ENCODE peak calls at places on chromosomes 1 and 21, in four cellular contexts. A is IMR-90, Y is heart left ventricle, F is sigmoid colon. Q is an unnamed sample.

GRCh38 chr1:241610056-241610815 is 29.9 kb downstream of the CHML start:
- DNase-seq in A (peak; percentile 60), Y (no peak), F (no peak), Q (no peak)

GRCh38 chr1:110726755-110727154 is 52.0 kb upstream of the KCNA3 start:
- DNase-seq in A (no peak), Y (no peak), F (no peak), Q (no peak)

GRCh38 chr1:44276006-44276405 is 62.7 kb downstream of the DMAP1 start:
- DNase-seq in A (peak; percentile 7), Y (no peak), F (no peak), Q (no peak)

GRCh38 chr1:59678809-59679228 is 135.9 kb upstream of the HOOK1 start:
- DNase-seq in A (peak; percentile 98), Y (no peak), F (no peak), Q (no peak)

GRCh38 chr1:33815061-33815460 is 48.8 kb upstream of the HMGB4 start:
- DNase-seq in A (peak; percentile 46), Y (no peak), F (no peak), Q (no peak)

GRCh38 chr1:166840309-166841302 is 1.3 kb downstream of the POGK start:
- DNase-seq in A (peak; percentile 46), Y (peak; percentile 31), F (no peak), Q (no peak)

GRCh38 chr1:14968251-14968812 is 185.2 kb upstream of the TMEM51 start:
- DNase-seq in A (peak; percentile 91), Y (peak; percentile 52), F (peak; percentile 85), Q (peak; percentile 55)

GRCh38 chr1:43541721-43542401 is 11.2 kb downstream of the PTPRF start:
- DNase-seq in A (no peak), Y (peak; percentile 86), F (peak; percentile 94), Q (peak; percentile 33)

GRCh38 chr1:57784356-57784755 is 360.5 kb upstream of the DAB1 start:
- DNase-seq in A (no peak), Y (no peak), F (no peak), Q (no peak)

GRCh38 chr1:113917400-113918082 is 11.6 kb upstream of the HIPK1 start:
- DNase-seq in A (peak; percentile 75), Y (no peak), F (no peak), Q (no peak)

GRCh38 chr1:54310439-54311328 is 95.5 kb downstream of the SSBP3 start:
- DNase-seq in A (peak; percentile 39), Y (no peak), F (no peak), Q (no peak)

GRCh38 chr21:37450385-37451044 is 83.9 kb downstream of the DYRK1A start:
- DNase-seq in A (peak; percentile 58), Y (no peak), F (no peak), Q (no peak)

GRCh38 chr1:113074237-113074636 is 1.2 kb downstream of the LRIG2 start:
- DNase-seq in A (no peak), Y (no peak), F (no peak), Q (no peak)

GRCh38 chr21:37041706-37042271 is 31.1 kb downstream of the PIGP start:
- DNase-seq in A (no peak), Y (no peak), F (no peak), Q (no peak)

GRCh38 chr21:29786509-29786908 is 153.3 kb downstream of the GRIK1 start:
- DNase-seq in A (no peak), Y (no peak), F (no peak), Q (no peak)

GRCh38 chr21:43269461-43269860 is 100.7 kb downstream of the CRYAA start:
- DNase-seq in A (no peak), Y (peak; percentile 8), F (no peak), Q (no peak)

GRCh38 chr1:66147226-66147625 is 354.5 kb downstream of the PDE4B start:
- DNase-seq in A (no peak), Y (no peak), F (no peak), Q (no peak)

GRCh38 chr1:169460193-169460833 is 25.4 kb downstream of the SLC19A2 start:
- DNase-seq in A (peak; percentile 28), Y (no peak), F (no peak), Q (no peak)

GRCh38 chr1:68378296-68379084 is 71.3 kb downstream of the RPE65 start:
- DNase-seq in A (peak; percentile 71), Y (no peak), F (no peak), Q (no peak)

GRCh38 chr1:203406446-203407045 is 55.6 kb upstream of the FMOD start:
- DNase-seq in A (no peak), Y (peak; percentile 72), F (peak; percentile 91), Q (no peak)

GRCh38 chr1:38270241-38270871 is 223.8 kb upstream of the POU3F1 start:
- DNase-seq in A (no peak), Y (no peak), F (peak; percentile 40), Q (no peak)

GRCh38 chr1:68745006-68745405 is 248.1 kb upstream of the DEPDC1 start:
- DNase-seq in A (no peak), Y (no peak), F (no peak), Q (no peak)

GRCh38 chr1:34759472-34760357 is at the start of gene GJB4:
- DNase-seq in A (no peak), Y (no peak), F (no peak), Q (no peak)

GRCh38 chr21:42403611-42404231 is at the start of gene UBASH3A:
- DNase-seq in A (no peak), Y (no peak), F (peak; percentile 50), Q (no peak)

GRCh38 chr1:9180077-9180819 is 51.3 kb upstream of the GPR157 start:
- DNase-seq in A (peak; percentile 62), Y (no peak), F (no peak), Q (no peak)

GRCh38 chr1:156528231-156528630 is 27.7 kb upstream of the MEF2D start:
- DNase-seq in A (no peak), Y (no peak), F (no peak), Q (no peak)

GRCh38 chr1:156930483-156930882 is 10.1 kb downstream of the LRRC71 start:
- DNase-seq in A (no peak), Y (no peak), F (peak; percentile 35), Q (no peak)

GRCh38 chr1:59061876-59062275 is 235.0 kb upstream of the FGGY start:
- DNase-seq in A (peak; percentile 90), Y (peak; percentile 79), F (peak; percentile 90), Q (peak; percentile 68)

GRCh38 chr21:40011371-40011770 is 144.1 kb downstream of the PCP4 start:
- DNase-seq in A (no peak), Y (no peak), F (no peak), Q (no peak)

GRCh38 chr1:12452262-12452661 is 165.7 kb downstream of the DHRS3 start:
- DNase-seq in A (no peak), Y (no peak), F (no peak), Q (no peak)

GRCh38 chr1:12450831-12451559 is 167.0 kb downstream of the DHRS3 start:
- DNase-seq in A (no peak), Y (no peak), F (no peak), Q (no peak)

GRCh38 chr1:12448746-12449177 is 169.2 kb downstream of the DHRS3 start:
- DNase-seq in A (peak; percentile 44), Y (no peak), F (peak; percentile 81), Q (no peak)

GRCh38 chr1:12451560-12451900 is 166.5 kb downstream of the DHRS3 start:
- DNase-seq in A (no peak), Y (no peak), F (no peak), Q (no peak)

GRCh38 chr1:12450090-12450764 is 167.8 kb downstream of the DHRS3 start:
- DNase-seq in A (no peak), Y (peak; percentile 67), F (no peak), Q (no peak)
- H3K27ac ChIP-seq in A (peak overlapping the region; percentile 87), Y (peak overlapping the region; percentile 57), F (peak overlapping the region; percentile 89), Q (peak overlapping the region; percentile 94)

GRCh38 chr1:150548324-150548631 is 930 bp upstream of the ADAMTSL4 start:
- DNase-seq in A (no peak), Y (no peak), F (no peak), Q (no peak)

GRCh38 chr1:150549496-150550221 is 451 bp downstream of the ADAMTSL4 start:
- DNase-seq in A (no peak), Y (peak; percentile 57), F (peak; percentile 83), Q (no peak)

GRCh38 chr1:150551049-150551783 is 2.0 kb downstream of the ADAMTSL4 start:
- DNase-seq in A (no peak), Y (peak; percentile 53), F (peak; percentile 77), Q (no peak)

GRCh38 chr1:150550222-150551048 is 1.2 kb downstream of the ADAMTSL4 start:
- DNase-seq in A (no peak), Y (peak; percentile 65), F (peak; percentile 89), Q (no peak)

DNA sequence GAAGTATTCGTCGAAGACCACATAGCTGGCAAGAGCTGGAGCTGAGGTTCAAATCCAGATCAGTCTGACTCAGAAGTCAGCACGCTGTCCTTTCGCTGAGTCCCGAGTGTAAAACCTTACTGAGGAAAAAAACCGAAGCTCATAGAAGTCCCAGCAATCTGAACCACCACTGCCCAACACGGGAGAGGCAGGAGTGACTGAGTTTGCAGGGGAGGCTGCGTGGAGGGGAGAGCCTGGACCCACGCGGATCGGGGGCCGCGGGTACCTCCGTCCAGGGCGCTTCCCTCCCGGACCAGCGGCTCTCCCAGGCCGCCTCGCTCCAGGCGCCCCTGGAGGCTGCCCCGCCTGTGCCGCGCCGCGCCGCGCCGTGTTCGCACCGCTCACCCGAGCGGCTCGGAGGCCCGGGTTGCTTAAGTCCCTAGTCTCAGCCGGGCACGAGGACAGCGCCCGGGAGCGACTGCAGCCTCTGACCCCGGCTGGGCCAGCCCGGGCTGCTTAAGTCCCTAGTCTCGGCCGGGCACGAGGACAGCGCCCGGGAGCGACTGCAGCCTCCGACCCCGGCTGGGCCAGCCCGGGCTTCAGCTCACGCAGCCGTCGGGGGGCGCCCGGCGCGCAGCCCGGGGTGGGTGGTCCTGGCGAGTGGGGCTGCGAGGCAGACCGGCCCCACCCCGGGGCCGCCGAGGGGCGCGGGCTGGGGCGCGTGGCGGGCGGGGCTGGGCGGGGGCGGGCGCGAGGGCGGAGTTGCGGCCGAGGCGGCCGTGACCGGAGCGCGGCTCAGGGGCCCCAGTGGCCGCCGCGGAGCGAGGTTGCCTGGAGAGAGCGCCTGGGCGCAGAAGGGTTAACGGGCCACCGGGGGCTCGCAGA is at the start of gene ADAMTSL4:
- DNase-seq in A (peak; percentile 78), Y (peak; percentile 77), F (peak; percentile 86), Q (no peak)
- TF ChIP-seq CTCF in A (peak; percentile 20), Y (peak; percentile 32), F (no peak), Q (peak; percentile 27)

GRCh38 chr1:174023438-174023837 is 1.3 kb upstream of the RC3H1 start:
- DNase-seq in A (peak; percentile 50), Y (no peak), F (no peak), Q (no peak)

GRCh38 chr1:174022080-174022975 is at the start of gene RC3H1:
- DNase-seq in A (peak; percentile 75), Y (peak; percentile 94), F (peak; percentile 94), Q (peak; percentile 51)

GRCh38 chr1:174022976-174023277 is 770 bp upstream of the RC3H1 start:
- DNase-seq in A (no peak), Y (no peak), F (no peak), Q (no peak)

GRCh38 chr1:174018565-174018964 is 3.6 kb downstream of the RC3H1 start:
- DNase-seq in A (no peak), Y (no peak), F (no peak), Q (no peak)

DNA sequence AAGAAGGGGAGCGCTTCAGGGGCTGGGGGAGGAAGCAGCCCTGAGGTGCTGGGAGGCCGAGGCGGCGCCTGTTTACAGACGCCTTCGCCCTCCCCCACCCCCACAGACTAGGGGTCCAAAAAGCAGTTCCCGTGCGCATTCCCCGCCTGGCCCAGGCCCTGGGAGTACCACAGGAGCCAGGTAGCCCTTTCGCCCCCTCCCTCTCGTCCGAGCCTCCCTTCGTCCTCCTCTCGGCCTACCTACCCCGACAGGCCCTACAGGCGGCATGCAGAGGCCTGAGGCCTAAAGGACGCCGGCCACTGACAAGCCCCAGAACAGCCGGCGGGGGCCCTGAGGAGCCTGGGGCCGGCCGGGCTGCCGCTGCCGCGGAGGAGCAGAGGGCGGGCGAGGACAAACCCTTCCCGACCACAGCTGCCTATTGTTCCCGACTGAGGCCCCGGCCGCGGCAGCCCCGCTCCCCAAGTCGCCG is 512 bp downstream of the RC3H1 start:
- DNase-seq in A (peak; percentile 35), Y (peak; percentile 53), F (peak; percentile 74), Q (peak; percentile 4)
- H3K27ac ChIP-seq in A (peak overlapping the region; percentile 94), Y (peak overlapping the region; percentile 96), F (peak overlapping the region; percentile 95), Q (peak overlapping the region; percentile 84)

GRCh38 chr1:11352058-11352715 is 79.2 kb downstream of the UBIAD1 start:
- DNase-seq in A (no peak), Y (no peak), F (no peak), Q (no peak)
- TF ChIP-seq CTCF in A (no peak), Y (no peak), F (no peak), Q (no peak)